ENCODE peak calls at places on chromosomes 1 and 21, in six cellular contexts. One of them, this sample, is unnamed.
A peak's percentile ranks its signal among the peaks of the same experiment; 100 is the strongest.

GRCh38 chr1:67713071-67713806 is 28.2 kb downstream of the GADD45A start:
- DNase-seq in upper lobe of left lung: no peak
- DNase-seq in HL-60: no peak
- DNase-seq in GM23338: no peak
- DNase-seq in prostate gland: no peak
- DNase-seq in stomach: peak; percentile 64
- DNase-seq in this sample: no peak

GRCh38 chr1:86156571-86157455 is at the start of gene COL24A1:
- DNase-seq in prostate gland: peak; percentile 29
- DNase-seq in GM23338: peak; percentile 90
- DNase-seq in stomach: no peak
- DNase-seq in upper lobe of left lung: peak; percentile 87
- DNase-seq in HL-60: no peak
- DNase-seq in this sample: peak; percentile 81

GRCh38 chr1:119288751-119289150 is 79.8 kb upstream of the HAO2 start:
- DNase-seq in HL-60: no peak
- DNase-seq in stomach: no peak
- DNase-seq in prostate gland: no peak
- DNase-seq in upper lobe of left lung: no peak
- DNase-seq in GM23338: no peak
- DNase-seq in this sample: no peak

GRCh38 chr1:32372149-32372756 is 9.9 kb downstream of the TSSK3 start:
- DNase-seq in upper lobe of left lung: no peak
- DNase-seq in HL-60: peak; percentile 38
- DNase-seq in prostate gland: no peak
- DNase-seq in stomach: no peak
- DNase-seq in GM23338: no peak
- DNase-seq in this sample: no peak

GRCh38 chr21:42672699-42673458 is 19.5 kb downstream of the PDE9A start:
- DNase-seq in prostate gland: no peak
- DNase-seq in upper lobe of left lung: no peak
- DNase-seq in HL-60: no peak
- DNase-seq in stomach: no peak
- DNase-seq in GM23338: no peak
- DNase-seq in this sample: no peak

GRCh38 chr1:219990782-219991510 is 55.4 kb downstream of the EPRS1 start:
- DNase-seq in upper lobe of left lung: no peak
- DNase-seq in prostate gland: no peak
- DNase-seq in GM23338: peak; percentile 61
- DNase-seq in HL-60: no peak
- DNase-seq in stomach: no peak
- DNase-seq in this sample: no peak

GRCh38 chr1:189158155-189158554 is 1319.5 kb downstream of the BRINP3 start:
- DNase-seq in HL-60: no peak
- DNase-seq in prostate gland: no peak
- DNase-seq in upper lobe of left lung: no peak
- DNase-seq in GM23338: no peak
- DNase-seq in stomach: no peak
- DNase-seq in this sample: no peak

GRCh38 chr1:64041366-64042131 is 161.9 kb upstream of the UBE2U start:
- DNase-seq in GM23338: no peak
- DNase-seq in prostate gland: no peak
- DNase-seq in upper lobe of left lung: no peak
- DNase-seq in HL-60: no peak
- DNase-seq in stomach: no peak
- DNase-seq in this sample: no peak

GRCh38 chr1:248872752-248873408 is 14.0 kb upstream of the ZNF692 start:
- DNase-seq in stomach: peak; percentile 51
- DNase-seq in GM23338: peak; percentile 89
- DNase-seq in HL-60: peak; percentile 63
- DNase-seq in upper lobe of left lung: peak; percentile 64
- DNase-seq in prostate gland: peak; percentile 56
- DNase-seq in this sample: peak; percentile 87

GRCh38 chr1:24178404-24178803 is 8.7 kb downstream of the IFNLR1 start:
- DNase-seq in stomach: no peak
- DNase-seq in prostate gland: no peak
- DNase-seq in GM23338: no peak
- DNase-seq in upper lobe of left lung: no peak
- DNase-seq in HL-60: no peak
- DNase-seq in this sample: no peak

GRCh38 chr1:118947790-118948189 is 40.4 kb downstream of the TBX15 start:
- DNase-seq in HL-60: no peak
- DNase-seq in upper lobe of left lung: no peak
- DNase-seq in stomach: no peak
- DNase-seq in GM23338: no peak
- DNase-seq in prostate gland: no peak
- DNase-seq in this sample: no peak

GRCh38 chr21:35599164-35599563 is 461.2 kb downstream of the SETD4 start:
- DNase-seq in prostate gland: no peak
- DNase-seq in stomach: no peak
- DNase-seq in upper lobe of left lung: no peak
- DNase-seq in HL-60: no peak
- DNase-seq in GM23338: no peak
- DNase-seq in this sample: no peak

GRCh38 chr1:13228343-13228781 is 2.4 kb upstream of the PRAMEF18 start:
- DNase-seq in HL-60: no peak
- DNase-seq in GM23338: peak; percentile 29
- DNase-seq in prostate gland: no peak
- DNase-seq in upper lobe of left lung: no peak
- DNase-seq in stomach: peak; percentile 41
- DNase-seq in this sample: peak; percentile 39

GRCh38 chr1:206568256-206568655 is 44.0 kb downstream of the EIF2D start:
- DNase-seq in GM23338: no peak
- DNase-seq in prostate gland: no peak
- DNase-seq in HL-60: no peak
- DNase-seq in stomach: no peak
- DNase-seq in upper lobe of left lung: peak; percentile 50
- DNase-seq in this sample: peak; percentile 86

GRCh38 chr1:9425859-9426258 is 113.4 kb upstream of the SLC25A33 start:
- DNase-seq in GM23338: no peak
- DNase-seq in prostate gland: no peak
- DNase-seq in upper lobe of left lung: no peak
- DNase-seq in HL-60: peak; percentile 46
- DNase-seq in stomach: no peak
- DNase-seq in this sample: no peak

GRCh38 chr1:223820515-223820858 is 25.3 kb downstream of the TP53BP2 start:
- DNase-seq in prostate gland: no peak
- DNase-seq in stomach: no peak
- DNase-seq in HL-60: no peak
- DNase-seq in GM23338: no peak
- DNase-seq in upper lobe of left lung: no peak
- DNase-seq in this sample: no peak

GRCh38 chr1:46595127-46595526 is 8.9 kb downstream of the MKNK1 start:
- DNase-seq in prostate gland: no peak
- DNase-seq in upper lobe of left lung: no peak
- DNase-seq in HL-60: peak; percentile 84
- DNase-seq in GM23338: no peak
- DNase-seq in stomach: no peak
- DNase-seq in this sample: peak; percentile 86

GRCh38 chr1:25549273-25550154 is 6.1 kb downstream of the LDLRAP1 start:
- DNase-seq in GM23338: no peak
- DNase-seq in stomach: peak; percentile 62
- DNase-seq in HL-60: peak; percentile 96
- DNase-seq in prostate gland: no peak
- DNase-seq in upper lobe of left lung: peak; percentile 83
- DNase-seq in this sample: peak; percentile 92

GRCh38 chr1:43978551-43979260 is at the start of gene B4GALT2:
- DNase-seq in GM23338: peak; percentile 71
- DNase-seq in prostate gland: peak; percentile 30
- DNase-seq in stomach: peak; percentile 43
- DNase-seq in HL-60: no peak
- DNase-seq in upper lobe of left lung: peak; percentile 93
- DNase-seq in this sample: peak; percentile 86

GRCh38 chr1:49541096-49541752 is 482.5 kb downstream of the AGBL4 start:
- DNase-seq in stomach: no peak
- DNase-seq in HL-60: no peak
- DNase-seq in GM23338: no peak
- DNase-seq in upper lobe of left lung: peak; percentile 79
- DNase-seq in prostate gland: no peak
- DNase-seq in this sample: no peak

GRCh38 chr1:43980255-43981134 is 1.5 kb downstream of the B4GALT2 start:
- DNase-seq in prostate gland: no peak
- DNase-seq in HL-60: peak; percentile 85
- DNase-seq in upper lobe of left lung: no peak
- DNase-seq in stomach: no peak
- DNase-seq in GM23338: no peak
- DNase-seq in this sample: no peak

GRCh38 chr1:1793481-1794244 is 15.4 kb upstream of the NADK start:
- DNase-seq in GM23338: no peak
- DNase-seq in prostate gland: no peak
- DNase-seq in stomach: no peak
- DNase-seq in upper lobe of left lung: no peak
- DNase-seq in HL-60: no peak
- DNase-seq in this sample: no peak

GRCh38 chr1:28329395-28330153 is 734 bp downstream of the MED18 start:
- DNase-seq in upper lobe of left lung: no peak
- DNase-seq in HL-60: no peak
- DNase-seq in GM23338: peak; percentile 76
- DNase-seq in stomach: peak; percentile 32
- DNase-seq in prostate gland: no peak
- DNase-seq in this sample: peak; percentile 86

GRCh38 chr1:226066415-226067077 is 4.0 kb downstream of the H3-3A start:
- DNase-seq in stomach: no peak
- DNase-seq in HL-60: no peak
- DNase-seq in upper lobe of left lung: no peak
- DNase-seq in prostate gland: no peak
- DNase-seq in GM23338: no peak
- DNase-seq in this sample: no peak

GRCh38 chr1:28118640-28119307 is 30.4 kb upstream of the EYA3 start:
- DNase-seq in upper lobe of left lung: no peak
- DNase-seq in prostate gland: no peak
- DNase-seq in stomach: no peak
- DNase-seq in GM23338: no peak
- DNase-seq in HL-60: no peak
- DNase-seq in this sample: no peak

GRCh38 chr1:31626451-31627202 is 9.1 kb downstream of the HCRTR1 start:
- DNase-seq in upper lobe of left lung: peak; percentile 41
- DNase-seq in HL-60: peak; percentile 40
- DNase-seq in GM23338: peak; percentile 49
- DNase-seq in prostate gland: no peak
- DNase-seq in stomach: no peak
- DNase-seq in this sample: no peak

GRCh38 chr1:30618335-30618747 is 105.0 kb downstream of the MATN1 start:
- DNase-seq in stomach: no peak
- DNase-seq in upper lobe of left lung: no peak
- DNase-seq in HL-60: no peak
- DNase-seq in prostate gland: no peak
- DNase-seq in GM23338: no peak
- DNase-seq in this sample: no peak

GRCh38 chr1:13583592-13583963 is at the start of gene PDPN:
- DNase-seq in GM23338: peak; percentile 89
- DNase-seq in prostate gland: no peak
- DNase-seq in HL-60: no peak
- DNase-seq in stomach: no peak
- DNase-seq in upper lobe of left lung: peak; percentile 89
- DNase-seq in this sample: no peak

DNA sequence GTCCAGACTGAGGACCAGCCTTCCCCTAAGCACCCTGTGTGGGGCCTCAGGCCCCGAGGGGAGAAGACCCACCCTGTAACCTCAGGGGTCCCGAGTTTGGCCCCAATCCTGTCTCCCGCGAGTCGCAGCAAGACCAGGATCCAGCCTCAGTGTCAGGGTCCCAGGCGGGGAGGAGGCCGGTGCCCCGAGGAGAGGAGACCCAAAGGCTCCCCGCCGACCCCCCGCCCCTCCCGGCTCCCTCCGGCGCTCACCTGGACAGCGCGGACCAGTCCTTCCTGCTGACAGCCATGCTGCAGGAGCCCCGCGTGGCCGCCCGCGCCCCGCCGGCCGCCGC is at the start of gene LAD1:
- DNase-seq in GM23338: no peak
- DNase-seq in HL-60: no peak
- DNase-seq in stomach: no peak
- DNase-seq in upper lobe of left lung: no peak
- DNase-seq in prostate gland: no peak
- DNase-seq in this sample: no peak
- H3K4me3 ChIP-seq in GM23338: peak within 1 kb of the TSS; percentile 81
- H3K4me3 ChIP-seq in HL-60: no peak within 1 kb of the TSS
- H3K4me3 ChIP-seq in stomach: peak within 1 kb of the TSS; percentile 55
- H3K4me3 ChIP-seq in upper lobe of left lung: peak within 1 kb of the TSS; percentile 50
- H3K4me3 ChIP-seq in prostate gland: peak within 1 kb of the TSS; percentile 39
- H3K4me3 ChIP-seq in this sample: no peak within 1 kb of the TSS

GRCh38 chr1:3824650-3825049 is 28.4 kb upstream of the LRRC47 start:
- DNase-seq in stomach: no peak
- DNase-seq in prostate gland: no peak
- DNase-seq in upper lobe of left lung: no peak
- DNase-seq in GM23338: no peak
- DNase-seq in HL-60: no peak
- DNase-seq in this sample: no peak
- TF ChIP-seq POLR2AphosphoS5 in stomach: no peak
- TF ChIP-seq POLR2AphosphoS5 in prostate gland: no peak
- TF ChIP-seq POLR2AphosphoS5 in upper lobe of left lung: no peak
- TF ChIP-seq POLR2AphosphoS5 in GM23338: no peak
- TF ChIP-seq POLR2AphosphoS5 in HL-60: no peak
- TF ChIP-seq POLR2AphosphoS5 in this sample: no peak

DNA sequence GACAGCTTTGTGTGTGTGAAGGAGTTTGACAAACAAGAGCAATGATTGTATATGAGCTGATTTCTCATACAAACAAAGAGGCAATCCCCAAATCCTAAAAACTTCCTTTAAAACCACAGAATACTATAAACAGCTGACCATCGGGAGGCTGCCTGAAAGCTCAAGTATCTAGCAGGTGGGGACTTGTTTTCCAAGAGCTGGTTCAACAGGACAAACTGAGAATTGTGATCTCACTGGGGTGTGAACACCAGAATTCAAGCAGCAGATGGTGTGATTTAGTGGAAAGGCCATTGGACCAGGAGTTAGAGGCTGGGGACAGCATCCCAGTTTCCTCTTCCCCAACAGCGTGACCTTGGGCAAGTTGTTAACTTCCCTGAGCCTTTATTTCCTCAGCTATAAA is 13.9 kb downstream of the LMX1A start:
- DNase-seq in stomach: no peak
- DNase-seq in HL-60: no peak
- DNase-seq in prostate gland: no peak
- DNase-seq in GM23338: no peak
- DNase-seq in upper lobe of left lung: no peak
- DNase-seq in this sample: no peak
- H3K4me3 ChIP-seq in stomach: no peak overlapping the region
- H3K4me3 ChIP-seq in HL-60: no peak overlapping the region
- H3K4me3 ChIP-seq in prostate gland: no peak overlapping the region
- H3K4me3 ChIP-seq in GM23338: no peak overlapping the region
- H3K4me3 ChIP-seq in upper lobe of left lung: no peak overlapping the region
- H3K4me3 ChIP-seq in this sample: no peak overlapping the region

DNA sequence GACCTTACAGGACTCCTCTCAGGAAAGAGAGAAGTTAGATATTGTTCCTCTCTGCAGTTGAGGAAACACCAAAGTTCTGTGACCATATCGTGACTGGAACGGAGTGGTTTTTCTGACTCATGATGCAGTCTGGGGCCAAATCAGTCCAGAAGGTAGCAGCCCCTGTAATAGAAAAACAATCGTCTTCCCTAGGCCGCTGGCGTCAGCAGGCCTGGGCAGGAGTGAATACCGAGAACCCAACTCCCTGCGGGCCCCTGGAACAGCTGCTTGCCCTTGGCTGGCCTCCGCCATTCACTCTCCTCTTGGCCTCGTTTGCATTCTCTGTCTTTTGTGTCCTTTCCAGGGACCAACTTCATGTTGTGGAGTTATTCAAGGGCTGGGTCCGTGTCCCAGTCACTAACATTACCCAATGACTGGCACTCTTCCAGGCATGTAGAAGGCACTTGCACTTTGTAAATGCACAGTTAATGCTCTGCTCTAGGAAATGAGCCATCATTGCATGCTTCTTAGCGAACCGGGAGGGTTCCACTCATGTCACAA is 10.9 kb upstream of the CD101 start:
- DNase-seq in GM23338: no peak
- DNase-seq in upper lobe of left lung: peak; percentile 72
- DNase-seq in HL-60: peak; percentile 93
- DNase-seq in stomach: no peak
- DNase-seq in prostate gland: peak; percentile 11
- DNase-seq in this sample: no peak
- TF ChIP-seq POLR2AphosphoS5 in GM23338: no peak
- TF ChIP-seq POLR2AphosphoS5 in upper lobe of left lung: no peak
- TF ChIP-seq POLR2AphosphoS5 in HL-60: peak; percentile 83
- TF ChIP-seq POLR2AphosphoS5 in stomach: no peak
- TF ChIP-seq POLR2AphosphoS5 in prostate gland: no peak
- TF ChIP-seq POLR2AphosphoS5 in this sample: no peak